ENCODE peak calls at places on chromosome 21, in four cellular contexts. One of them, this sample, is unnamed. For H3K36me3, the result is how much of the 10 kb centered on the place peaks cover.

GRCh38 chr21:37863842-37864241 is 52.4 kb downstream of the KCNJ6 start:
- DNase-seq in PC-9: no peak
- DNase-seq in thoracic aorta: no peak
- DNase-seq in Caco-2: no peak
- DNase-seq in this sample: no peak

GRCh38 chr21:27476696-27477095 is 509.8 kb upstream of the ADAMTS5 start:
- DNase-seq in thoracic aorta: no peak
- DNase-seq in PC-9: no peak
- DNase-seq in Caco-2: no peak
- DNase-seq in this sample: no peak

GRCh38 chr21:26845066-26845749 is at the start of gene ADAMTS1:
- DNase-seq in PC-9: no peak
- DNase-seq in thoracic aorta: peak
- DNase-seq in Caco-2: no peak
- DNase-seq in this sample: peak

GRCh38 chr21:37269481-37269880 is 2.3 kb upstream of the VPS26C start:
- DNase-seq in Caco-2: no peak
- DNase-seq in PC-9: no peak
- DNase-seq in thoracic aorta: no peak
- DNase-seq in this sample: no peak

GRCh38 chr21:36858320-36858957 is 108.0 kb downstream of the HLCS start:
- DNase-seq in PC-9: no peak
- DNase-seq in Caco-2: no peak
- DNase-seq in thoracic aorta: no peak
- DNase-seq in this sample: no peak

GRCh38 chr21:36589352-36589971 is 109.5 kb upstream of the SIM2 start:
- DNase-seq in Caco-2: peak
- DNase-seq in PC-9: no peak
- DNase-seq in thoracic aorta: no peak
- DNase-seq in this sample: no peak

GRCh38 chr21:25191141-25191540 is 416.1 kb downstream of the MRPL39 start:
- DNase-seq in thoracic aorta: no peak
- DNase-seq in Caco-2: no peak
- DNase-seq in PC-9: no peak
- DNase-seq in this sample: no peak

GRCh38 chr21:43585924-43586411 is 73.3 kb downstream of the HSF2BP start:
- DNase-seq in thoracic aorta: peak
- DNase-seq in PC-9: peak
- DNase-seq in Caco-2: peak
- DNase-seq in this sample: peak

GRCh38 chr21:20783611-20784010 is 214.6 kb upstream of the NCAM2 start:
- DNase-seq in thoracic aorta: no peak
- DNase-seq in PC-9: no peak
- DNase-seq in Caco-2: no peak
- DNase-seq in this sample: no peak

GRCh38 chr21:27033467-27033866 is 66.6 kb upstream of the ADAMTS5 start:
- DNase-seq in thoracic aorta: no peak
- DNase-seq in Caco-2: no peak
- DNase-seq in PC-9: no peak
- DNase-seq in this sample: no peak

GRCh38 chr21:43916691-43917514 is 51.9 kb downstream of the AGPAT3 start:
- DNase-seq in Caco-2: no peak
- DNase-seq in PC-9: no peak
- DNase-seq in thoracic aorta: no peak
- DNase-seq in this sample: peak

GRCh38 chr21:36557316-36557715 is 77.4 kb upstream of the CLDN14 start:
- DNase-seq in thoracic aorta: no peak
- DNase-seq in PC-9: no peak
- DNase-seq in Caco-2: no peak
- DNase-seq in this sample: no peak

GRCh38 chr21:36966066-36966845 is at the start of gene HLCS:
- DNase-seq in Caco-2: peak
- DNase-seq in thoracic aorta: no peak
- DNase-seq in PC-9: peak
- DNase-seq in this sample: peak

GRCh38 chr21:23155281-23155680 is 2157.1 kb downstream of the NCAM2 start:
- DNase-seq in thoracic aorta: no peak
- DNase-seq in Caco-2: no peak
- DNase-seq in PC-9: no peak
- DNase-seq in this sample: no peak

GRCh38 chr21:14259669-14260458 is 43.9 kb downstream of the RBM11 start:
- DNase-seq in Caco-2: peak
- DNase-seq in PC-9: no peak
- DNase-seq in thoracic aorta: no peak
- DNase-seq in this sample: no peak

GRCh38 chr21:43340491-43341348 is 86.2 kb downstream of the SIK1 start:
- DNase-seq in PC-9: peak
- DNase-seq in thoracic aorta: no peak
- DNase-seq in Caco-2: peak
- DNase-seq in this sample: no peak

GRCh38 chr21:14120091-14120734 is 90.5 kb downstream of the LIPI start:
- DNase-seq in thoracic aorta: no peak
- DNase-seq in Caco-2: peak
- DNase-seq in PC-9: no peak
- DNase-seq in this sample: no peak

GRCh38 chr21:26099610-26100219 is 70.9 kb downstream of the APP start:
- DNase-seq in PC-9: no peak
- DNase-seq in Caco-2: peak
- DNase-seq in thoracic aorta: no peak
- DNase-seq in this sample: no peak

GRCh38 chr21:16330340-16331319 is 600.8 kb downstream of the USP25 start:
- DNase-seq in Caco-2: peak
- DNase-seq in PC-9: no peak
- DNase-seq in thoracic aorta: no peak
- DNase-seq in this sample: peak

GRCh38 chr21:27024316-27024715 is 57.4 kb upstream of the ADAMTS5 start:
- DNase-seq in thoracic aorta: no peak
- DNase-seq in Caco-2: no peak
- DNase-seq in PC-9: no peak
- DNase-seq in this sample: no peak

GRCh38 chr21:24514081-24514733 is 1093.1 kb downstream of the MRPL39 start:
- DNase-seq in thoracic aorta: no peak
- DNase-seq in PC-9: no peak
- DNase-seq in Caco-2: no peak
- DNase-seq in this sample: no peak

GRCh38 chr21:35925497-35925896 is 134.8 kb downstream of the SETD4 start:
- DNase-seq in PC-9: no peak
- DNase-seq in Caco-2: no peak
- DNase-seq in thoracic aorta: no peak
- DNase-seq in this sample: no peak

GRCh38 chr21:43884861-43885370 is 19.9 kb downstream of the AGPAT3 start:
- DNase-seq in PC-9: no peak
- DNase-seq in thoracic aorta: no peak
- DNase-seq in Caco-2: no peak
- DNase-seq in this sample: no peak

GRCh38 chr21:44966135-44967081 is 26.6 kb downstream of the SLX9 start:
- DNase-seq in thoracic aorta: no peak
- DNase-seq in PC-9: no peak
- DNase-seq in Caco-2: no peak
- DNase-seq in this sample: peak
- H3K36me3 ChIP-seq in thoracic aorta: under half
- H3K36me3 ChIP-seq in PC-9: under half
- H3K36me3 ChIP-seq in Caco-2: under half
- H3K36me3 ChIP-seq in this sample: under half

DNA sequence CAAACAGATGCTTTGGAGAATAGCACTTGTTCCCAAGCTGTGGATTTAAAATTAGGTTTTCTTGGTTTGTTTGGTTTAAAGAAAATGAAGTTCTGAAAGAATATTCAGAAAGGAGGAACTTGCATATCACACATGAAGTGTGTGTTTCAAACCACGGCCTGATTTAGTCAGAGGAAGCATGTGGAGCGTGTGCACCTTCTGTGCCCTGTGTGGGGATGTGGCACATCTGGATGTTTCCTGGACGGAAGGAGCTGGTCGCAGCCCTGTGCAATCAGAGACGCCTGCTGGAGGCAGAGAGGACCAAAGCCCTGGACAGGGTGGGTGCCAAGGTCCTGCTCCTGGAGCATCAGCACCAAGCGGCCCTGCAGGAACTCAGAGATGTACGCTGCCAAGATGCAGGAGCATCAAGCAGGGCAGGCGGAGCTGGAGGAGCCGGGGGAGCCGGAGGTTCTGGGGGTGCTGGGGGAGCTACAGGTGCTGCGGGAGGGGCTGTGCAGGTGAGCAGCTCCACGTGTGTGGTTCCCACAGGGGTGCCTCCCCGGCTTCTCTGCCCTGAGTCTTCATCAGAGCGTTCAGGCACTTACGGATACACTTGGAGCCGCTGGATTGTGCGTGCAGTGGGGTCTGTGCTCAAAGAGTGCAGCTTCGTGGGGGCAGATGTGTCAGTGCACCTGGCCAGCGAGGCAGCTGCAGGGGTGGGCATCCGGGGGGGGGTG is 45.7 kb downstream of the PCNT start:
- DNase-seq in thoracic aorta: no peak
- DNase-seq in Caco-2: no peak
- DNase-seq in PC-9: no peak
- DNase-seq in this sample: no peak
- H3K36me3 ChIP-seq in thoracic aorta: under half
- H3K36me3 ChIP-seq in Caco-2: under half
- H3K36me3 ChIP-seq in PC-9: under half
- H3K36me3 ChIP-seq in this sample: under half

GRCh38 chr21:39556176-39556575 is 56.6 kb upstream of the B3GALT5 start:
- DNase-seq in PC-9: no peak
- DNase-seq in Caco-2: no peak
- DNase-seq in thoracic aorta: no peak
- DNase-seq in this sample: no peak
- H3K36me3 ChIP-seq in PC-9: under half
- H3K36me3 ChIP-seq in Caco-2: under half
- H3K36me3 ChIP-seq in thoracic aorta: under half
- H3K36me3 ChIP-seq in this sample: under half

DNA sequence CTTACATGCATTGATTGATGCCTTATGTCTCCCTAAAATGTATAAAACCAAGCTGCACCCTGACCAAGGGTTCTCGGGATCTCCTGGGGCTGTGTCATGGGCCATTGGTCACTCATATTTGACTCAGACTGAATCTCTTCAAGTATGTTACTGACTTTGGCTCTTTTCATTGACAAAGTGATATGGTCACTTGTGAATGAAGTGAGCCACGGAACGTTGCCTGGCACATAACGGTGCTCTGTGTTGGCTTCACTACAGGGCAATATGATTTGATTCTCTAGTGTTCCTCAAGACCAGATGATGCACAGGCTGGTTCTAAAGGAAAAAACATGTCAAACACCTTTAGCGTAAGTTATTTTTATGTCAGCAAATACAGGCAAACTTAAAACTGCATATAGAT is 11.4 kb upstream of the IL10RB start:
- DNase-seq in thoracic aorta: no peak
- DNase-seq in PC-9: no peak
- DNase-seq in Caco-2: no peak
- DNase-seq in this sample: no peak
- H3K36me3 ChIP-seq in thoracic aorta: under half
- H3K36me3 ChIP-seq in PC-9: under half
- H3K36me3 ChIP-seq in Caco-2: under half
- H3K36me3 ChIP-seq in this sample: half or more

GRCh38 chr21:29332461-29333354 is 34.0 kb downstream of the BACH1 start:
- DNase-seq in thoracic aorta: no peak
- DNase-seq in Caco-2: no peak
- DNase-seq in PC-9: no peak
- DNase-seq in this sample: no peak
- H3K36me3 ChIP-seq in thoracic aorta: under half
- H3K36me3 ChIP-seq in Caco-2: under half
- H3K36me3 ChIP-seq in PC-9: under half
- H3K36me3 ChIP-seq in this sample: under half

DNA sequence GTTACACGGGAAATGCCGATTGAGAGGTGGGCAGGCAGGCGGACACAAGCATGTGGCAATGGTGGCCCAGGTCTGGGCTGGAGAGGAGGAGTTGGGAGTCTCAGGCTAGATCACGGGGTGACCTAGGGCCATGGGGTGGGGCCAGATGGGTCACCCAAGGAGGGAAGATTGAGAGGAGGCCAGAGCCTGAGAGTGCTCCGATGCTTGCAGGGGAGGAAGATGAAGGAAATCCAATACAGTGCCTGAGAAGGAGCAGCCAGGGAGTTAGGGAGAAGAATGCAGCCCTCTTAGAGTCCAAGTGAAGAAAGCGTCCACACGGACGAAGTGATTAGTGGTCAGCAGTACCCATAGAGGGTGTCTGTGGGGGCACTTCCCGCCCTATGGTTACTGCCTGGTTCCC is 61.4 kb upstream of the FAM3B start:
- DNase-seq in Caco-2: no peak
- DNase-seq in PC-9: no peak
- DNase-seq in thoracic aorta: no peak
- DNase-seq in this sample: no peak
- H3K36me3 ChIP-seq in Caco-2: under half
- H3K36me3 ChIP-seq in PC-9: under half
- H3K36me3 ChIP-seq in thoracic aorta: under half
- H3K36me3 ChIP-seq in this sample: under half

DNA sequence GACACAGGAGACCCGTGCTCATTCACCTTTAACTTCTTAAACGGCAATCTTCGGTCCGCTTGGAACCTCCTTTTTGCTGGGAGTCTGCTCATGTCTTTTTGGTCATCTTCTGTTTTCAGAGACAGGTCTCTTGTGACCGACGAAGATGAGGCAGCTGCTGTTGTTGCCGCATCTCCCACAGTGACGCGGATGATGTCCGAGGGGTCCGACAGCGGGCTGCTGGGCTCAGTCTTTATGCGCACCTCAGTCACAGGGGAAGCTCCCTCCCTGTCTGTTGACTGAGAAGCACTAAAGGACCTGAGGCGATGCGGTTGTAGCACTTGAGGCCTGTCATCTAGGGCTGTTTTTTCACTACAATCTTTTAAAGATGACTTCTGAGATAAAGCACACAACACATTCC is 17.6 kb downstream of the ZBTB21 start:
- DNase-seq in PC-9: no peak
- DNase-seq in Caco-2: no peak
- DNase-seq in thoracic aorta: no peak
- DNase-seq in this sample: no peak
- H3K36me3 ChIP-seq in PC-9: under half
- H3K36me3 ChIP-seq in Caco-2: under half
- H3K36me3 ChIP-seq in thoracic aorta: under half
- H3K36me3 ChIP-seq in this sample: under half

GRCh38 chr21:33559813-33560212 is 17.0 kb downstream of the SON start:
- DNase-seq in Caco-2: no peak
- DNase-seq in thoracic aorta: no peak
- DNase-seq in PC-9: no peak
- DNase-seq in this sample: no peak
- H3K36me3 ChIP-seq in Caco-2: under half
- H3K36me3 ChIP-seq in thoracic aorta: half or more
- H3K36me3 ChIP-seq in PC-9: under half
- H3K36me3 ChIP-seq in this sample: half or more

DNA sequence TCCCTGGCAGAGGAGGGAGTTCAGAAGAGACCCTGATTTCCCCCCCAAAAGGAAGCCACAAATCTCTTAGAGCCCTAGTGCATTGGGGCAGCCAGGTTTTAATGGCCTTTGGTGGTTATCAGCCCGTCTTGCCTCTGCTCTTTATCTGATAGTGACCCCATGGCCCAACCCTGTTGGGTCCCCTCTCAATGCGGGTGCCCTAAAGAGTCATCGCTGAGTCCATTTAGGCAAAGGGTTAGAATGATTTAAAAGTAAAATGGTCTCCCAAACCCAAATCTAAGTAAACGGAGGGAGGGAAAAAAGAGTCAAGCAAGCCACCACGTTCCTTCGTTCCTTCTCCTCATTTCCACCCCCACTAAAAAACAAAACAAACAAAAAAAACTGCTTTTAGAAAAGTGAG is 164.0 kb downstream of the RUNX1 start:
- DNase-seq in PC-9: no peak
- DNase-seq in Caco-2: no peak
- DNase-seq in thoracic aorta: no peak
- DNase-seq in this sample: no peak
- H3K36me3 ChIP-seq in PC-9: under half
- H3K36me3 ChIP-seq in Caco-2: under half
- H3K36me3 ChIP-seq in thoracic aorta: under half
- H3K36me3 ChIP-seq in this sample: under half

GRCh38 chr21:17461014-17461413 is 51.8 kb upstream of the CXADR start:
- DNase-seq in Caco-2: no peak
- DNase-seq in PC-9: no peak
- DNase-seq in thoracic aorta: no peak
- DNase-seq in this sample: peak
- H3K36me3 ChIP-seq in Caco-2: under half
- H3K36me3 ChIP-seq in PC-9: under half
- H3K36me3 ChIP-seq in thoracic aorta: under half
- H3K36me3 ChIP-seq in this sample: under half